ENCODE peak calls at places on chromosomes 11 and 22, in ten cellular contexts. E is pancreas; O is lower lobe of right lung; C is neuronal stem cell; N is GM23248; I is kidney; K is fibroblast of lung; G is A549; T is tibial artery; L is naive thymus-derived CD4-positive, alpha-beta T cell. W is an unnamed sample. For H3K9me3, the result is how much of the 10 kb centered on the place peaks cover.

GRCh38 chr22:23245045-23245798 is 64.9 kb downstream of the BCR start:
- DNase-seq in E (no peak), O (no peak), C (no peak), N (peak), I (no peak), K (peak), G (no peak), T (no peak), L (no peak), W (no peak)

GRCh38 chr11:70183483-70184176 is 19.5 kb upstream of the FADD start:
- DNase-seq in E (no peak), O (no peak), C (no peak), N (no peak), I (no peak), K (no peak), G (no peak), T (peak), L (no peak), W (no peak)

GRCh38 chr11:78465169-78465942 is 47.7 kb upstream of the GAB2 start:
- DNase-seq in E (no peak), O (no peak), C (no peak), N (no peak), I (peak), K (no peak), G (no peak), T (no peak), L (peak), W (no peak)

GRCh38 chr22:26767351-26767970 is 110.1 kb downstream of the MIAT start:
- DNase-seq in E (no peak), O (no peak), C (no peak), N (peak), I (no peak), K (no peak), G (no peak), T (no peak), L (no peak), W (no peak)

GRCh38 chr22:28547132-28547842 is 132.4 kb downstream of the TTC28 start:
- DNase-seq in E (no peak), O (no peak), C (no peak), N (peak), I (no peak), K (peak), G (peak), T (no peak), L (no peak), W (no peak)

GRCh38 chr11:66768088-66768521 is 39.1 kb upstream of the SPTBN2 start:
- DNase-seq in E (no peak), O (no peak), C (no peak), N (peak), I (no peak), K (peak), G (peak), T (no peak), L (no peak), W (no peak)

GRCh38 chr11:70400643-70401042 is 2.3 kb downstream of the CTTN start:
- DNase-seq in E (no peak), O (no peak), C (no peak), N (no peak), I (no peak), K (no peak), G (no peak), T (no peak), L (no peak), W (no peak)

GRCh38 chr11:94885581-94885980 is 87.8 kb downstream of the CWC15 start:
- DNase-seq in E (no peak), O (no peak), C (no peak), N (no peak), I (no peak), K (no peak), G (no peak), T (no peak), L (no peak), W (no peak)

GRCh38 chr22:46087816-46088277 is 62.5 kb upstream of the PPARA start:
- DNase-seq in E (peak), O (peak), C (no peak), N (peak), I (peak), K (peak), G (no peak), T (peak), L (no peak), W (peak)

GRCh38 chr11:112623057-112623456 is 338.2 kb upstream of the NCAM1 start:
- DNase-seq in E (no peak), O (no peak), C (no peak), N (no peak), I (no peak), K (no peak), G (no peak), T (no peak), L (no peak), W (no peak)

GRCh38 chr11:121459413-121460041 is 6.8 kb upstream of the SORL1-AS1 start:
- DNase-seq in E (no peak), O (no peak), C (no peak), N (no peak), I (no peak), K (no peak), G (no peak), T (no peak), L (no peak), W (no peak)

GRCh38 chr22:30226192-30226832 is 20.2 kb downstream of the LIF start:
- DNase-seq in E (no peak), O (no peak), C (no peak), N (no peak), I (no peak), K (no peak), G (peak), T (no peak), L (no peak), W (no peak)

GRCh38 chr11:102111011-102111786 is 952 bp downstream of the YAP1 start:
- DNase-seq in E (peak), O (peak), C (peak), N (peak), I (peak), K (peak), G (peak), T (peak), L (no peak), W (peak)

GRCh38 chr11:12693485-12694181 is 19.4 kb downstream of the TEAD1 start:
- DNase-seq in E (peak), O (peak), C (no peak), N (peak), I (peak), K (peak), G (peak), T (peak), L (no peak), W (peak)

GRCh38 chr11:3157381-3158130 is 7.6 kb downstream of the OSBPL5 start:
- DNase-seq in E (no peak), O (peak), C (no peak), N (peak), I (peak), K (no peak), G (no peak), T (peak), L (no peak), W (no peak)

GRCh38 chr11:15883349-15883961 is 472.9 kb downstream of the SOX6 start:
- DNase-seq in E (no peak), O (no peak), C (no peak), N (no peak), I (no peak), K (peak), G (no peak), T (no peak), L (no peak), W (peak)

GRCh38 chr11:2998073-2998850 is 6.1 kb upstream of the NAP1L4 start:
- DNase-seq in E (peak), O (no peak), C (no peak), N (no peak), I (no peak), K (no peak), G (no peak), T (no peak), L (no peak), W (no peak)

GRCh38 chr11:35675901-35676610 is 13.5 kb downstream of the TRIM44 start:
- DNase-seq in E (no peak), O (no peak), C (no peak), N (no peak), I (no peak), K (peak), G (no peak), T (no peak), L (no peak), W (no peak)

GRCh38 chr11:28833670-28834069 is 725.5 kb downstream of the METTL15 start:
- DNase-seq in E (no peak), O (no peak), C (no peak), N (peak), I (no peak), K (peak), G (no peak), T (no peak), L (no peak), W (no peak)

GRCh38 chr22:44210721-44211120 is 30.0 kb downstream of the PARVG start:
- DNase-seq in E (no peak), O (no peak), C (no peak), N (peak), I (no peak), K (peak), G (no peak), T (no peak), L (no peak), W (no peak)

GRCh38 chr11:93570759-93571413 is 27.7 kb upstream of the SMCO4 start:
- DNase-seq in E (peak), O (no peak), C (no peak), N (peak), I (no peak), K (peak), G (peak), T (no peak), L (no peak), W (peak)
- H3K4me3 ChIP-seq in E (no peak), O (no peak), C (no peak), N (no peak), I (no peak), K (no peak), G (no peak), T (no peak), L (no peak), W (no peak)

GRCh38 chr11:31780078-31780971 is 30.8 kb downstream of the PAX6 start:
- DNase-seq in E (no peak), O (no peak), C (no peak), N (no peak), I (no peak), K (no peak), G (no peak), T (no peak), L (no peak), W (no peak)

GRCh38 chr11:31784645-31785044 is 26.5 kb downstream of the PAX6 start:
- DNase-seq in E (no peak), O (no peak), C (no peak), N (no peak), I (no peak), K (no peak), G (no peak), T (no peak), L (no peak), W (no peak)

GRCh38 chr11:31783264-31783663 is 27.9 kb downstream of the PAX6 start:
- DNase-seq in E (no peak), O (no peak), C (no peak), N (no peak), I (no peak), K (no peak), G (no peak), T (no peak), L (no peak), W (no peak)

GRCh38 chr11:31782243-31782642 is 28.9 kb downstream of the PAX6 start:
- DNase-seq in E (no peak), O (no peak), C (no peak), N (no peak), I (no peak), K (no peak), G (no peak), T (no peak), L (no peak), W (no peak)

GRCh38 chr11:31779268-31779879 is 31.7 kb downstream of the PAX6 start:
- DNase-seq in E (no peak), O (no peak), C (no peak), N (peak), I (no peak), K (peak), G (no peak), T (no peak), L (no peak), W (no peak)
- H3K27ac ChIP-seq in E (no peak), O (no peak), C (peak), N (no peak), I (no peak), K (no peak), G (no peak), T (peak), L (no peak), W (no peak)

DNA sequence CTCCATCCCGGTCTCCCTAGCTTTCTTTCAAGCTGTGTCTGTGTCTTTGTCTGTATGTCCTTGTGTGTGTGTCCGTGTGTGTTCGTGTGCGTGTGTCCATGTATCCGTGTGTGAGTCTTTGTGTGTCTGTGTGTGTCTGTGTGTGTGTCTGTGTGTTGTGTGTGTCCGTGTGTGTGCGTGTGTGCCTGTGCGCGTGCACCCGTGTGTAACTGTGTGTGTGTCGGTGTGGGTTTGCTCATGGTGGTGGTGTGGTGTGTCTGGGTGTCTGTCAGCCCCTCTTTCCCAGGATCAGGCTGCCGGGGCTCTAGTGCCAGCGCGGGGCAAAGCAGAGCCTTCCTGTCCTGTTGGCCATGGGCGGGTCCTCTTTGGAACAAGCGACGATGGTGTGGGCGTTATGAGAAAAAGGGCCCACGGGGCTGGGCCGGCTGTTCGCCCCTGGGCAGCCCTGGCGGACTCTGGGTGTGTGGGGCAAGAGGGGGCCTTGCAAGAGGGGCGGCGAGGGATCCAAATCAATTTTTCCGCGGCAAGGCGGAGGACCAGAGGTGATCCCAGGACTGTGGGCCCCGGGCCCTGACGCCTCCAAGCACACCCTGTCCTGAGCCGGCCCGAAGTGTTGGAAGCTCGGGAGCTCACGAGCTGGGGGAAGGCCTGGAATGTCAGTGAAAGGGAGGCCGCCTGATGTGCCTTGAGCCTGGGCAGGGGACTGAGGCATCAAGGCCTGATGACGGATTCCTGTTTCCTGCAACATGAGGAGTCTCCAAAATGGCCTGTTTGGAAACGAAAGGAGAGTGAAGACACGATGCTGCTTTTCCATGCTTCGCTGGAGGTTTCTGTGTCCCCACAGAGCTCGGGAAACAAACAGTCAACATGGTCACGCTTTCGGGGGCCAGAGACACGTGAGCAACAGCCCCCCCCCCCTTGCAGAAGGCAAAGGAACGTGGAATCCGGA is 3929.2 kb upstream of the OR11H1 start:
- DNase-seq in E (no peak), O (no peak), C (no peak), N (no peak), I (peak), K (no peak), G (no peak), T (no peak), L (no peak), W (no peak)
- H3K9me3 ChIP-seq in E (under half), O (under half), C (under half), N (under half), I (under half), K (under half), G (under half), T (under half), L (under half), W (under half)

DNA sequence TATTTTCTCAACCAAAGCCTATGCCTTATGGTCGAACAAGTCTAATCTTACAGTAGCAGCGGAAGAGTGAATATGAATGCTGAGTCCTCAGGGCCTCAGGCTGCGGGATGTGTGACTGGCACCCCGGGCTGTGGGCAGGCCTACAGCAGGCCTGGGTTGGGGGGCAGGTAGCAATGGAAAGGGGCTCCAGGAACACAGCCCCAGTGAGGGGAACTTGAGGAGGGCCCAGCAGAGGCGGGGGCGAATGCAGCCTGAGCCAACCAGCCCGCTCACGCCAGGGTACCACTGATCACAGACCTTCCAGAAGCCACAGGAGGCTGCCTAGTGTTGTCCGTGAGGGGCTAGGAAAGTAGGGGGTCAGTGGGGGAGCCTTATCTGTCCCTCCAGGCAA is 11.3 kb upstream of the CD5 start:
- DNase-seq in E (no peak), O (no peak), C (no peak), N (no peak), I (no peak), K (no peak), G (no peak), T (no peak), L (no peak), W (peak)
- H3K4me3 ChIP-seq in E (no peak), O (no peak), C (no peak), N (no peak), I (no peak), K (no peak), G (no peak), T (no peak), L (no peak), W (no peak)

GRCh38 chr22:37931893-37932389 is 21.5 kb downstream of the C22orf23 start:
- DNase-seq in E (no peak), O (no peak), C (no peak), N (no peak), I (peak), K (no peak), G (no peak), T (no peak), L (no peak), W (no peak)

GRCh38 chr22:37932401-37932800 is 21.0 kb downstream of the C22orf23 start:
- DNase-seq in E (no peak), O (no peak), C (no peak), N (no peak), I (no peak), K (no peak), G (no peak), T (no peak), L (no peak), W (no peak)

GRCh38 chr22:37930952-37931440 is 22.4 kb downstream of the C22orf23 start:
- DNase-seq in E (peak), O (no peak), C (no peak), N (no peak), I (no peak), K (no peak), G (no peak), T (no peak), L (no peak), W (no peak)

GRCh38 chr22:37932821-37933578 is 20.4 kb downstream of the C22orf23 start:
- DNase-seq in E (peak), O (peak), C (no peak), N (peak), I (peak), K (no peak), G (no peak), T (no peak), L (no peak), W (peak)

GRCh38 chr22:37933711-37934376 is 19.6 kb downstream of the C22orf23 start:
- DNase-seq in E (peak), O (peak), C (peak), N (peak), I (peak), K (peak), G (peak), T (peak), L (peak), W (peak)
- H3K27ac ChIP-seq in E (peak), O (peak), C (peak), N (peak), I (peak), K (peak), G (peak), T (peak), L (no peak), W (peak)

GRCh38 chr22:47450876-47451475 is 688.5 kb downstream of the TBC1D22A start:
- DNase-seq in E (no peak), O (no peak), C (no peak), N (no peak), I (no peak), K (no peak), G (no peak), T (no peak), L (no peak), W (no peak)

GRCh38 chr22:47449508-47450270 is 687.2 kb downstream of the TBC1D22A start:
- DNase-seq in E (no peak), O (no peak), C (no peak), N (no peak), I (no peak), K (no peak), G (no peak), T (no peak), L (no peak), W (no peak)

GRCh38 chr22:47448231-47449035 is 686.0 kb downstream of the TBC1D22A start:
- DNase-seq in E (no peak), O (no peak), C (no peak), N (no peak), I (peak), K (no peak), G (no peak), T (no peak), L (no peak), W (no peak)

GRCh38 chr22:47453049-47453448 is 690.6 kb downstream of the TBC1D22A start:
- DNase-seq in E (no peak), O (no peak), C (no peak), N (no peak), I (no peak), K (no peak), G (no peak), T (no peak), L (no peak), W (no peak)

GRCh38 chr22:47452184-47452583 is 689.7 kb downstream of the TBC1D22A start:
- DNase-seq in E (no peak), O (no peak), C (no peak), N (no peak), I (no peak), K (no peak), G (peak), T (no peak), L (no peak), W (no peak)
- H3K9me3 ChIP-seq in E (under half), O (under half), C (half or more), N (under half), I (under half), K (under half), G (under half), T (under half), L (under half), W (under half)

GRCh38 chr22:37126882-37127281 is 17.4 kb upstream of the TMPRSS6 start:
- DNase-seq in E (no peak), O (no peak), C (no peak), N (no peak), I (no peak), K (no peak), G (peak), T (no peak), L (no peak), W (no peak)
- H3K4me3 ChIP-seq in E (no peak), O (no peak), C (no peak), N (no peak), I (no peak), K (no peak), G (no peak), T (no peak), L (no peak), W (no peak)